ENCODE peak calls at places on chromosomes 4 and X, in five cellular contexts. R, F, K, L and J are unnamed samples.

GRCh38 chr4:145406970-145407369 is 74.7 kb upstream of the SMAD1 start:
- DNase-seq in R (no peak), F (no peak), K (no peak), L (no peak), J (no peak)

GRCh38 chr4:182207806-182208483 is 35.3 kb upstream of the TENM3 start:
- DNase-seq in R (no peak), F (no peak), K (no peak), L (no peak), J (no peak)

GRCh38 chr4:98659106-98659592 is 738 bp upstream of the TSPAN5 start:
- DNase-seq in R (no peak), F (no peak), K (no peak), L (no peak), J (no peak)

GRCh38 chr4:85478576-85478975 is 3.6 kb downstream of the ARHGAP24 start:
- DNase-seq in R (no peak), F (no peak), K (no peak), L (no peak), J (no peak)

GRCh38 chrX:23513121-23513520 is 154.2 kb upstream of the PRDX4 start:
- DNase-seq in R (no peak), F (no peak), K (no peak), L (no peak), J (no peak)

GRCh38 chrX:136616987-136617685 is 30.8 kb upstream of the CD40LG start:
- DNase-seq in R (no peak), F (no peak), K (no peak), L (no peak), J (no peak)

GRCh38 chr4:84799318-84799717 is 167.2 kb downstream of the WDFY3 start:
- DNase-seq in R (no peak), F (no peak), K (no peak), L (no peak), J (no peak)

GRCh38 chr4:140004580-140005314 is 149.2 kb downstream of the MAML3 start:
- DNase-seq in R (no peak), F (peak), K (no peak), L (peak), J (no peak)

GRCh38 chr4:3346146-3346545 is 53.3 kb downstream of the RGS12 start:
- DNase-seq in R (no peak), F (peak), K (peak), L (no peak), J (peak)

GRCh38 chrX:118550792-118551191 is 55.2 kb downstream of the DOCK11 start:
- DNase-seq in R (no peak), F (no peak), K (no peak), L (no peak), J (no peak)

GRCh38 chrX:154855256-154855655 is 20.8 kb upstream of the SMIM9 start:
- DNase-seq in R (no peak), F (no peak), K (no peak), L (no peak), J (no peak)

GRCh38 chr4:3791910-3792542 is 25.8 kb downstream of the ADRA2C start:
- DNase-seq in R (no peak), F (peak), K (peak), L (peak), J (peak)

GRCh38 chr4:47463235-47463956 is at the start of gene COMMD8:
- DNase-seq in R (peak), F (peak), K (peak), L (peak), J (peak)
- TF ChIP-seq CTCF in R (no peak), F (peak), K (peak), L (peak), J (no peak)

GRCh38 chr4:108940086-108941033 is 177.5 kb upstream of the ETNPPL start:
- DNase-seq in R (no peak), F (no peak), K (no peak), L (no peak), J (peak)
- TF ChIP-seq CTCF in R (no peak), F (no peak), K (no peak), L (no peak), J (no peak)

GRCh38 chr4:122728781-122729330 is 3.6 kb upstream of the BBS12 start:
- DNase-seq in R (no peak), F (no peak), K (no peak), L (no peak), J (no peak)

GRCh38 chr4:122733805-122734155 is 1.3 kb downstream of the BBS12 start:
- DNase-seq in R (no peak), F (no peak), K (no peak), L (no peak), J (no peak)

GRCh38 chr4:122731676-122732075 is 828 bp upstream of the BBS12 start:
- DNase-seq in R (no peak), F (no peak), K (no peak), L (no peak), J (no peak)

DNA sequence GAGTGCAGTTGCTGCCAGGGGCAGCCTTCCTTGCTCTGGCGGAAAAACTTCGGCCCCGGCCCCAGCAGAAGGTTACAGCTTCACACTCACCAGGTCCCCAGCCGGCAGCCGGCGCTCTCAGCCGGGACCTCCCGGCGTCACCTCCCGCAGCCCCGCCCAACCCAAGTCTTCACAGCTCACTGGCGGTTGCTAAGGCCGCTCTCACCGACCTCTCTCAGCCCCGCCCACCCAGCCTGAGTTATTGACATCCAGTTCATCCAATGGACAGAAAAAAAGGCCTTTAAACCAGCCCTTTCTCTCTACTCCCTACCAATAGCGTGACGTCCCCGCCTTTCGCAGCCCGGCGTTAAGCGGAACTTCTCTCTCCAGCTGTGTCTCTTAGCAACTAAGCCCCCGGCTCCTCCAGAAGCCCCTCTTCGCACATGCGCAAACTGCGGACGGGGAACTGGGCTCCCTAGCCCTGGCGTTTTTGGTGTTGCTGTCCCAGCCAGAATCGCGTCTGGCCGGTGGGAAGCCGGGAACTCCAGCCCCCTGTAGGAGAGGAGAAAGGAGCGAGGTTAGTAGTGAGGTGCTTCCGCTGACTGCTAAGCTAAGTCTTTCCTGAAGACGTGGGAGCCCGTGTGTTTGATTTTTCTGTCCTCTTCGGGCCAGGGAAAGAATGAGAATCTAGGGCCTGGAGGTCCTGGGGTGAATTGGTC is at the start of gene BBS12:
- DNase-seq in R (peak), F (peak), K (peak), L (peak), J (peak)
- TF ChIP-seq CTCF in R (no peak), F (no peak), K (peak), L (peak), J (no peak)

DNA sequence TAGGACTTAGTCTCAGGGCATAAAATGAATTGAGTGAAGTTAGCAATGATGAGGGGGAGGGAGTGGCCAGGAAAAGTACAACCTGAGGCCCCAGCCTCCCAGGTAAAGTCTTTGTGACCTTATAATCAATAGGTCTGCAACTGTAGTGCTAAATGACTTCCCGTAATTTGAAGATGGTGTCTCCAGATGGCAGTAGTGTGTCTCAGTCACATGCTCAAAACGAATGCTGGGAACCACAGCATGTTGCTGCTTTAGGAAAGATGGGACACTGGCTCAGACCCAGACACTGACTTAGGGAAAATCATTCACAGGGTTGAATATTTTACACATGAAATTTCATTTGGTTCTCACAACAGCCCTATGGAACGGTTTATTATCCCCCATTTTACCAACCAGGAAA is 10.3 kb downstream of the SRPX2 start:
- DNase-seq in R (no peak), F (no peak), K (peak), L (no peak), J (peak)
- TF ChIP-seq CTCF in R (no peak), F (no peak), K (peak), L (no peak), J (no peak)

GRCh38 chr4:108018884-108019187 is 29.1 kb downstream of the HADH start:
- DNase-seq in R (no peak), F (no peak), K (no peak), L (no peak), J (no peak)
- TF ChIP-seq CTCF in R (no peak), F (no peak), K (no peak), L (no peak), J (no peak)

GRCh38 chrX:78098108-78098507 is 5.9 kb upstream of the PGK1 start:
- DNase-seq in R (no peak), F (no peak), K (no peak), L (no peak), J (no peak)

GRCh38 chrX:78092296-78092695 is 11.8 kb upstream of the PGK1 start:
- DNase-seq in R (no peak), F (no peak), K (peak), L (no peak), J (peak)
- TF ChIP-seq CTCF in R (peak), F (no peak), K (peak), L (no peak), J (peak)

GRCh38 chr4:39587881-39588280 is 50.8 kb downstream of the SMIM14 start:
- DNase-seq in R (no peak), F (no peak), K (no peak), L (no peak), J (no peak)

DNA sequence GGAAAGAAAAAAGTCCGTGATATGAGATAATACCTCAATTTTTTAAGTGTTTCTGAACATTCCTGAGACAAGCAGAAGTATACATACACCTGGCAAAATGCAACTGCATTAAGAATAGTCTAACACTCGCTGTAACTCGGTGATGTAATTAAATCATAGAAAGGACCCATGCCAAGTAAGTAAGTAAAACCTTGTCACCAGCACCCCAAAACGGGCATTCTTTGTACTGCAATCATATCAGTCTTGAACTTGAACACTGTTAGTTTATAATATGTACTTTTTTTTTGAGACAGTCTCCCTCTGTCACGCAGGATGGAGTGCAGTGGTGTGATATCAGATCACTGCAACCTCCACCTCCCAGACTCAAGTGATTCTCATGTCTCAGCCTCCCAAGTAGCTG is 47.4 kb downstream of the SMIM14 start:
- DNase-seq in R (no peak), F (no peak), K (peak), L (no peak), J (peak)
- TF ChIP-seq CTCF in R (no peak), F (no peak), K (peak), L (no peak), J (no peak)